ENCODE peak calls at places on chromosomes 5 and 9, in six cellular contexts. Q, G, D, R, B and J are unnamed samples.

GRCh38 chr5:132301341-132302274 is 7.4 kb downstream of the SLC22A4 start:
- DNase-seq in B (no peak), Q (no peak), R (no peak), D (no peak), G (no peak), J (peak)

GRCh38 chr9:14466429-14466818 is 152.5 kb upstream of the NFIB start:
- DNase-seq in B (no peak), D (no peak), Q (no peak), G (no peak), R (no peak), J (no peak)

GRCh38 chr5:124193371-124193789 is 553.1 kb downstream of the ZNF608 start:
- DNase-seq in D (no peak), G (no peak), Q (no peak), B (no peak), R (peak), J (no peak)

GRCh38 chr9:129701054-129701453 is 35.6 kb downstream of the PRRX2 start:
- DNase-seq in R (no peak), G (no peak), B (no peak), Q (no peak), D (no peak), J (no peak)

GRCh38 chr9:113626735-113627495 is 163.4 kb downstream of the RGS3 start:
- DNase-seq in B (no peak), D (peak), G (no peak), R (no peak), Q (peak), J (no peak)

GRCh38 chr5:77797133-77797532 is 21.0 kb upstream of the TBCA start:
- DNase-seq in B (no peak), G (no peak), Q (no peak), D (no peak), R (no peak), J (no peak)

GRCh38 chr9:29006603-29007002 is 1433.3 kb upstream of the C9orf72 start:
- DNase-seq in B (no peak), Q (no peak), G (no peak), R (no peak), D (no peak), J (no peak)

GRCh38 chr9:37732086-37732744 is 21.4 kb upstream of the TRMT10B start:
- DNase-seq in R (no peak), D (no peak), B (no peak), Q (no peak), G (no peak), J (no peak)

GRCh38 chr9:128244443-128245226 is 31.2 kb downstream of the GOLGA2 start:
- DNase-seq in D (no peak), Q (no peak), B (no peak), G (no peak), R (peak), J (peak)

GRCh38 chr5:135069016-135069770 is 35.2 kb upstream of the PITX1 start:
- DNase-seq in R (no peak), G (no peak), D (no peak), Q (no peak), B (peak), J (no peak)

GRCh38 chr5:141914154-141914743 is 9.4 kb upstream of the DELE1 start:
- DNase-seq in Q (peak), B (no peak), D (peak), G (no peak), R (peak), J (no peak)

GRCh38 chr5:67165524-67166459 is 30.8 kb downstream of the CD180 start:
- DNase-seq in Q (peak), G (peak), B (no peak), D (peak), R (peak), J (peak)

GRCh38 chr5:68431181-68431580 is 215.6 kb downstream of the PIK3R1 start:
- DNase-seq in G (no peak), R (no peak), Q (no peak), B (no peak), D (no peak), J (no peak)

GRCh38 chr5:16945163-16945562 is 9.1 kb upstream of the MYO10 start:
- DNase-seq in Q (no peak), D (no peak), G (no peak), B (no peak), R (no peak), J (no peak)

GRCh38 chr9:114856210-114856941 is 50.5 kb upstream of the TNFSF15 start:
- DNase-seq in G (no peak), R (peak), D (no peak), Q (no peak), B (no peak), J (no peak)

GRCh38 chr5:14490309-14490711 is 91.3 kb upstream of the OTULINL start:
- DNase-seq in R (peak), G (no peak), Q (no peak), D (no peak), B (no peak), J (no peak)

GRCh38 chr9:107807183-107807582 is 317.6 kb upstream of the KLF4 start:
- DNase-seq in Q (no peak), B (no peak), R (peak), D (no peak), G (no peak), J (no peak)